ENCODE peak calls at places on chromosomes 5 and 9, in eight cellular contexts. One of them, this sample, is unnamed.

GRCh38 chr9:125434986-125435775 is 173.6 kb downstream of the GAPVD1 start:
- DNase-seq in adrenal gland: no peak
- DNase-seq in Peyer's patch: peak; percentile 39
- DNase-seq in heart left ventricle: no peak
- DNase-seq in body of pancreas: no peak
- DNase-seq in IMR-90: no peak
- DNase-seq in tibial nerve: no peak
- DNase-seq in H54: no peak
- DNase-seq in this sample: no peak

GRCh38 chr9:72480931-72481330 is 40.5 kb upstream of the TMC1 start:
- DNase-seq in adrenal gland: no peak
- DNase-seq in Peyer's patch: no peak
- DNase-seq in heart left ventricle: no peak
- DNase-seq in body of pancreas: no peak
- DNase-seq in IMR-90: peak; percentile 63
- DNase-seq in tibial nerve: no peak
- DNase-seq in H54: no peak
- DNase-seq in this sample: no peak

GRCh38 chr5:15502208-15502607 is 2.2 kb downstream of the FBXL7 start:
- DNase-seq in adrenal gland: no peak
- DNase-seq in Peyer's patch: no peak
- DNase-seq in heart left ventricle: no peak
- DNase-seq in body of pancreas: no peak
- DNase-seq in IMR-90: peak; percentile 63
- DNase-seq in tibial nerve: no peak
- DNase-seq in H54: no peak
- DNase-seq in this sample: no peak

GRCh38 chr5:109779036-109779735 is 89.5 kb downstream of the MAN2A1 start:
- DNase-seq in adrenal gland: no peak
- DNase-seq in Peyer's patch: no peak
- DNase-seq in heart left ventricle: no peak
- DNase-seq in body of pancreas: no peak
- DNase-seq in IMR-90: peak; percentile 37
- DNase-seq in tibial nerve: no peak
- DNase-seq in H54: no peak
- DNase-seq in this sample: no peak

GRCh38 chr9:116549061-116549664 is 137.9 kb upstream of the TRIM32 start:
- DNase-seq in adrenal gland: peak; percentile 82
- DNase-seq in Peyer's patch: peak; percentile 83
- DNase-seq in heart left ventricle: peak; percentile 28
- DNase-seq in body of pancreas: peak; percentile 62
- DNase-seq in IMR-90: peak; percentile 97
- DNase-seq in tibial nerve: peak; percentile 38
- DNase-seq in H54: peak; percentile 99
- DNase-seq in this sample: peak; percentile 29

GRCh38 chr5:40480392-40480791 is 199.3 kb upstream of the PTGER4 start:
- DNase-seq in adrenal gland: no peak
- DNase-seq in Peyer's patch: no peak
- DNase-seq in heart left ventricle: no peak
- DNase-seq in body of pancreas: no peak
- DNase-seq in IMR-90: no peak
- DNase-seq in tibial nerve: no peak
- DNase-seq in H54: no peak
- DNase-seq in this sample: no peak

GRCh38 chr9:78130004-78130403 is 98.4 kb upstream of the GNAQ start:
- DNase-seq in adrenal gland: no peak
- DNase-seq in Peyer's patch: no peak
- DNase-seq in heart left ventricle: no peak
- DNase-seq in body of pancreas: no peak
- DNase-seq in IMR-90: no peak
- DNase-seq in tibial nerve: peak; percentile 36
- DNase-seq in H54: peak; percentile 47
- DNase-seq in this sample: no peak

GRCh38 chr9:126842977-126843799 is 17.3 kb upstream of the ZBTB34 start:
- DNase-seq in adrenal gland: no peak
- DNase-seq in Peyer's patch: no peak
- DNase-seq in heart left ventricle: no peak
- DNase-seq in body of pancreas: peak; percentile 43
- DNase-seq in IMR-90: no peak
- DNase-seq in tibial nerve: no peak
- DNase-seq in H54: no peak
- DNase-seq in this sample: peak; percentile 38

GRCh38 chr5:135822286-135822685 is 12.2 kb upstream of the SLC25A48 start:
- DNase-seq in adrenal gland: no peak
- DNase-seq in Peyer's patch: no peak
- DNase-seq in heart left ventricle: no peak
- DNase-seq in body of pancreas: no peak
- DNase-seq in IMR-90: no peak
- DNase-seq in tibial nerve: no peak
- DNase-seq in H54: no peak
- DNase-seq in this sample: no peak

GRCh38 chr5:132823481-132824050 is 6.9 kb downstream of the SHROOM1 start:
- DNase-seq in adrenal gland: no peak
- DNase-seq in Peyer's patch: no peak
- DNase-seq in heart left ventricle: no peak
- DNase-seq in body of pancreas: no peak
- DNase-seq in IMR-90: no peak
- DNase-seq in tibial nerve: no peak
- DNase-seq in H54: no peak
- DNase-seq in this sample: no peak

GRCh38 chr9:82148849-82149544 is 160.4 kb downstream of the SPATA31D1 start:
- DNase-seq in adrenal gland: no peak
- DNase-seq in Peyer's patch: no peak
- DNase-seq in heart left ventricle: no peak
- DNase-seq in body of pancreas: no peak
- DNase-seq in IMR-90: peak; percentile 89
- DNase-seq in tibial nerve: no peak
- DNase-seq in H54: no peak
- DNase-seq in this sample: no peak

GRCh38 chr5:157051604-157052245 is 7.2 kb downstream of the HAVCR1 start:
- DNase-seq in adrenal gland: no peak
- DNase-seq in Peyer's patch: no peak
- DNase-seq in heart left ventricle: no peak
- DNase-seq in body of pancreas: no peak
- DNase-seq in IMR-90: no peak
- DNase-seq in tibial nerve: no peak
- DNase-seq in H54: no peak
- DNase-seq in this sample: no peak

GRCh38 chr5:65874241-65874640 is 52.1 kb upstream of the ERBIN start:
- DNase-seq in adrenal gland: no peak
- DNase-seq in Peyer's patch: no peak
- DNase-seq in heart left ventricle: no peak
- DNase-seq in body of pancreas: no peak
- DNase-seq in IMR-90: peak; percentile 72
- DNase-seq in tibial nerve: no peak
- DNase-seq in H54: no peak
- DNase-seq in this sample: no peak

GRCh38 chr5:92991681-92992472 is 589.1 kb downstream of the NR2F1-AS1 start:
- DNase-seq in adrenal gland: no peak
- DNase-seq in Peyer's patch: no peak
- DNase-seq in heart left ventricle: no peak
- DNase-seq in body of pancreas: no peak
- DNase-seq in IMR-90: peak; percentile 26
- DNase-seq in tibial nerve: no peak
- DNase-seq in H54: no peak
- DNase-seq in this sample: no peak

GRCh38 chr9:79233542-79233941 is 338.2 kb upstream of the TLE4 start:
- DNase-seq in adrenal gland: no peak
- DNase-seq in Peyer's patch: no peak
- DNase-seq in heart left ventricle: no peak
- DNase-seq in body of pancreas: no peak
- DNase-seq in IMR-90: peak; percentile 27
- DNase-seq in tibial nerve: no peak
- DNase-seq in H54: no peak
- DNase-seq in this sample: peak; percentile 47

GRCh38 chr9:137613259-137613658 is 5.5 kb upstream of the EHMT1 start:
- DNase-seq in adrenal gland: no peak
- DNase-seq in Peyer's patch: no peak
- DNase-seq in heart left ventricle: no peak
- DNase-seq in body of pancreas: peak; percentile 29
- DNase-seq in IMR-90: no peak
- DNase-seq in tibial nerve: no peak
- DNase-seq in H54: no peak
- DNase-seq in this sample: no peak

GRCh38 chr9:1386420-1386819 is 336.3 kb downstream of the DMRT2 start:
- DNase-seq in adrenal gland: no peak
- DNase-seq in Peyer's patch: no peak
- DNase-seq in heart left ventricle: no peak
- DNase-seq in body of pancreas: no peak
- DNase-seq in IMR-90: no peak
- DNase-seq in tibial nerve: no peak
- DNase-seq in H54: no peak
- DNase-seq in this sample: peak; percentile 45

GRCh38 chr5:139642213-139642612 is 5.9 kb upstream of the CXXC5 start:
- DNase-seq in adrenal gland: no peak
- DNase-seq in Peyer's patch: peak; percentile 39
- DNase-seq in heart left ventricle: no peak
- DNase-seq in body of pancreas: no peak
- DNase-seq in IMR-90: no peak
- DNase-seq in tibial nerve: no peak
- DNase-seq in H54: no peak
- DNase-seq in this sample: no peak

GRCh38 chr5:99060306-99061261 is 131.8 kb upstream of the CHD1 start:
- DNase-seq in adrenal gland: peak; percentile 72
- DNase-seq in Peyer's patch: peak; percentile 95
- DNase-seq in heart left ventricle: peak; percentile 53
- DNase-seq in body of pancreas: peak; percentile 73
- DNase-seq in IMR-90: peak; percentile 65
- DNase-seq in tibial nerve: peak; percentile 88
- DNase-seq in H54: peak; percentile 21
- DNase-seq in this sample: peak; percentile 89

GRCh38 chr5:168779333-168779732 is 200.2 kb upstream of the PANK3 start:
- DNase-seq in adrenal gland: no peak
- DNase-seq in Peyer's patch: no peak
- DNase-seq in heart left ventricle: no peak
- DNase-seq in body of pancreas: no peak
- DNase-seq in IMR-90: no peak
- DNase-seq in tibial nerve: no peak
- DNase-seq in H54: no peak
- DNase-seq in this sample: no peak

GRCh38 chr5:124634228-124634819 is 112.1 kb downstream of the ZNF608 start:
- DNase-seq in adrenal gland: no peak
- DNase-seq in Peyer's patch: no peak
- DNase-seq in heart left ventricle: no peak
- DNase-seq in body of pancreas: no peak
- DNase-seq in IMR-90: peak; percentile 60
- DNase-seq in tibial nerve: no peak
- DNase-seq in H54: no peak
- DNase-seq in this sample: no peak

GRCh38 chr5:151680944-151681427 is 5.7 kb downstream of the SPARC start:
- DNase-seq in adrenal gland: no peak
- DNase-seq in Peyer's patch: no peak
- DNase-seq in heart left ventricle: no peak
- DNase-seq in body of pancreas: no peak
- DNase-seq in IMR-90: peak; percentile 5
- DNase-seq in tibial nerve: no peak
- DNase-seq in H54: no peak
- DNase-seq in this sample: peak; percentile 55

GRCh38 chr5:76225316-76225715 is 142.1 kb downstream of the SV2C start:
- DNase-seq in adrenal gland: no peak
- DNase-seq in Peyer's patch: no peak
- DNase-seq in heart left ventricle: no peak
- DNase-seq in body of pancreas: no peak
- DNase-seq in IMR-90: no peak
- DNase-seq in tibial nerve: no peak
- DNase-seq in H54: no peak
- DNase-seq in this sample: no peak

DNA sequence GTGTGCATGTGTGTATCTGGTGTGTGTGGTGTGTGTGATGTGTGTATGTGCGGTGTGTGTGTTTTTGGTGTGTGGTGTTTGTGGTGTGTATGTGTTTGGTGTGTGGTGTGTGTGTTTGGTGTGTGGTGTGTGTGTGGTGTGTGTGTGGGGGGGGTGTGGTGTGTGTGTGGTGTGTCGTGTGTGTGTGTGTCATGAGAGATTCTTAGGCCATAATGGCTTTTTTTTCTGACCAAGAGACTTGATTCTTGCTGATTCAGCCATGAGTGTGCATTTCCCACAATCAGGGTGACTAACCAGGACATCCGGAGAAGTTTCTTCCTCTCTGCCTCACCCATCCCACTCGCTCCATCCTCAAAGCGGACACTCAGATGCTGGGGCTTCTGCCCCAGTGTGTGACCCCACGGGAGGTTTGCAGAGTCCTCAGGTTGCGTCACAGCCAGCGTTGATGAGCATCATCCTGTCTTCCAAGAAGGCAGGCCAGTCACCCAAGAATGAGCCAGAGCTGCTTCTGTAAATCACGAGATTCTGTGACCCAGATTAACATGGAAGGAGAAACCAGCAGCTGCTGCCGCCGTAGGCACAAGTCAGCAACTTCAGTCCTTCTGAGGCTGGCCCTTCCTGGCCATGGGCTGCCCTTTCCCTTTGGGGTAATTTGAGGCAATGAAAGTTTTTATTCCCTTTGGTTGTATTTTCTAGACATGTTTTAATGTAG is 12.5 kb upstream of the CTSL start:
- DNase-seq in adrenal gland: peak; percentile 51
- DNase-seq in Peyer's patch: peak; percentile 85
- DNase-seq in heart left ventricle: peak; percentile 82
- DNase-seq in body of pancreas: peak; percentile 60
- DNase-seq in IMR-90: peak; percentile 99
- DNase-seq in tibial nerve: peak; percentile 88
- DNase-seq in H54: peak; percentile 89
- DNase-seq in this sample: peak; percentile 74
- TF ChIP-seq POLR2A in adrenal gland: no peak
- TF ChIP-seq POLR2A in Peyer's patch: no peak
- TF ChIP-seq POLR2A in heart left ventricle: no peak
- TF ChIP-seq POLR2A in body of pancreas: no peak
- TF ChIP-seq POLR2A in IMR-90: peak; percentile 84
- TF ChIP-seq POLR2A in tibial nerve: peak; percentile 12
- TF ChIP-seq POLR2A in H54: peak; percentile 60
- TF ChIP-seq POLR2A in this sample: no peak

GRCh38 chr5:91367374-91367773 is 15.7 kb downstream of the ARRDC3 start:
- DNase-seq in adrenal gland: no peak
- DNase-seq in Peyer's patch: no peak
- DNase-seq in heart left ventricle: no peak
- DNase-seq in body of pancreas: no peak
- DNase-seq in IMR-90: no peak
- DNase-seq in tibial nerve: no peak
- DNase-seq in H54: no peak
- DNase-seq in this sample: no peak
- TF ChIP-seq POLR2A in adrenal gland: no peak
- TF ChIP-seq POLR2A in Peyer's patch: no peak
- TF ChIP-seq POLR2A in heart left ventricle: no peak
- TF ChIP-seq POLR2A in body of pancreas: no peak
- TF ChIP-seq POLR2A in IMR-90: no peak
- TF ChIP-seq POLR2A in tibial nerve: no peak
- TF ChIP-seq POLR2A in H54: no peak
- TF ChIP-seq POLR2A in this sample: no peak

GRCh38 chr9:123343428-123344272 is 12.3 kb upstream of the CRB2 start:
- DNase-seq in adrenal gland: no peak
- DNase-seq in Peyer's patch: peak; percentile 70
- DNase-seq in heart left ventricle: no peak
- DNase-seq in body of pancreas: no peak
- DNase-seq in IMR-90: no peak
- DNase-seq in tibial nerve: no peak
- DNase-seq in H54: no peak
- DNase-seq in this sample: no peak
- TF ChIP-seq POLR2A in adrenal gland: no peak
- TF ChIP-seq POLR2A in Peyer's patch: no peak
- TF ChIP-seq POLR2A in heart left ventricle: no peak
- TF ChIP-seq POLR2A in body of pancreas: no peak
- TF ChIP-seq POLR2A in IMR-90: no peak
- TF ChIP-seq POLR2A in tibial nerve: no peak
- TF ChIP-seq POLR2A in H54: no peak
- TF ChIP-seq POLR2A in this sample: no peak

GRCh38 chr9:111348821-111349271 is 18.8 kb upstream of the OR2K2 start:
- DNase-seq in adrenal gland: no peak
- DNase-seq in Peyer's patch: peak; percentile 51
- DNase-seq in heart left ventricle: no peak
- DNase-seq in body of pancreas: no peak
- DNase-seq in IMR-90: peak; percentile 35
- DNase-seq in tibial nerve: no peak
- DNase-seq in H54: no peak
- DNase-seq in this sample: no peak
- TF ChIP-seq POLR2A in adrenal gland: no peak
- TF ChIP-seq POLR2A in Peyer's patch: no peak
- TF ChIP-seq POLR2A in heart left ventricle: no peak
- TF ChIP-seq POLR2A in body of pancreas: no peak
- TF ChIP-seq POLR2A in IMR-90: no peak
- TF ChIP-seq POLR2A in tibial nerve: no peak
- TF ChIP-seq POLR2A in H54: no peak
- TF ChIP-seq POLR2A in this sample: no peak